ENCODE peak calls at places on chromosomes 6 and 20, in six cellular contexts. J, C, U, L, G and W are unnamed samples.

GRCh38 chr20:37657924-37658800 is 35.7 kb upstream of the CTNNBL1 start:
- DNase-seq in J (no peak), C (no peak), U (no peak), L (no peak), G (no peak), W (no peak)

GRCh38 chr6:80607814-80608391 is 501.4 kb downstream of the BCKDHB start:
- DNase-seq in J (no peak), C (no peak), U (no peak), L (no peak), G (no peak), W (no peak)

GRCh38 chr6:159727717-159728440 is 573 bp downstream of the WTAP start:
- DNase-seq in J (no peak), C (no peak), U (peak; percentile 62), L (no peak), G (no peak), W (no peak)

GRCh38 chr6:154053141-154053540 is 14.1 kb downstream of the OPRM1 start:
- DNase-seq in J (no peak), C (no peak), U (no peak), L (no peak), G (no peak), W (no peak)

GRCh38 chr6:44131880-44132279 is 4.5 kb downstream of the TMEM63B start:
- DNase-seq in J (no peak), C (no peak), U (peak; percentile 8), L (no peak), G (peak; percentile 75), W (no peak)

GRCh38 chr20:44733341-44734069 is 12.2 kb upstream of the KCNK15 start:
- DNase-seq in J (peak; percentile 54), C (no peak), U (peak; percentile 42), L (peak; percentile 80), G (peak; percentile 64), W (peak; percentile 68)

GRCh38 chr20:2801459-2801728 is 967 bp upstream of the CPXM1 start:
- DNase-seq in J (no peak), C (no peak), U (peak; percentile 16), L (no peak), G (no peak), W (no peak)

GRCh38 chr6:68279793-68280557 is 355.1 kb upstream of the ADGRB3 start:
- DNase-seq in J (no peak), C (no peak), U (no peak), L (no peak), G (no peak), W (no peak)

GRCh38 chr20:62766071-62766450 is 30.2 kb upstream of the MRGBP start:
- DNase-seq in J (no peak), C (no peak), U (no peak), L (peak; percentile 8), G (no peak), W (no peak)

GRCh38 chr20:46174469-46175126 is 56.5 kb downstream of the CD40 start:
- DNase-seq in J (peak; percentile 14), C (no peak), U (no peak), L (peak; percentile 83), G (peak; percentile 74), W (peak; percentile 59)

GRCh38 chr20:33233129-33233774 is 2.5 kb upstream of the BPIFA1 start:
- DNase-seq in J (no peak), C (no peak), U (no peak), L (no peak), G (no peak), W (no peak)

GRCh38 chr6:47481806-47482205 is 4.2 kb downstream of the CD2AP start:
- DNase-seq in J (no peak), C (no peak), U (no peak), L (no peak), G (no peak), W (no peak)

GRCh38 chr20:50987493-50988210 is 29.0 kb downstream of the MOCS3 start:
- DNase-seq in J (peak; percentile 65), C (peak; percentile 74), U (peak; percentile 57), L (no peak), G (peak; percentile 69), W (peak; percentile 71)

GRCh38 chr6:49328051-49328450 is 135.0 kb downstream of the MMUT start:
- DNase-seq in J (no peak), C (no peak), U (no peak), L (no peak), G (no peak), W (no peak)

GRCh38 chr6:14412026-14412425 is 294.5 kb downstream of the CD83 start:
- DNase-seq in J (no peak), C (no peak), U (no peak), L (no peak), G (no peak), W (no peak)